ENCODE peak calls at places on chromosomes 7 and 10, in six cellular contexts. One of them, this sample, is unnamed. For H3K36me3, the result is how much of the 10 kb centered on the place peaks cover.

GRCh38 chr7:98286093-98286525 is 4.6 kb downstream of the BRI3 start:
- DNase-seq in lower lobe of right lung: peak
- DNase-seq in neuronal stem cell: no peak
- DNase-seq in adrenal gland: peak
- DNase-seq in uterus: peak
- DNase-seq in PC-3: peak
- DNase-seq in this sample: peak

GRCh38 chr10:46557319-46558140 is 1.1 kb upstream of the GPRIN2 start:
- DNase-seq in lower lobe of right lung: peak
- DNase-seq in neuronal stem cell: no peak
- DNase-seq in adrenal gland: no peak
- DNase-seq in uterus: peak
- DNase-seq in PC-3: no peak
- DNase-seq in this sample: no peak

GRCh38 chr10:124231188-124232135 is 138.1 kb upstream of the CHST15 start:
- DNase-seq in lower lobe of right lung: no peak
- DNase-seq in neuronal stem cell: no peak
- DNase-seq in adrenal gland: no peak
- DNase-seq in uterus: no peak
- DNase-seq in PC-3: no peak
- DNase-seq in this sample: no peak

GRCh38 chr10:30434273-30435067 is 486 bp downstream of the MAP3K8 start:
- DNase-seq in lower lobe of right lung: peak
- DNase-seq in neuronal stem cell: peak
- DNase-seq in adrenal gland: peak
- DNase-seq in uterus: peak
- DNase-seq in PC-3: peak
- DNase-seq in this sample: peak

GRCh38 chr7:93720106-93720505 is 145.6 kb upstream of the CALCR start:
- DNase-seq in lower lobe of right lung: no peak
- DNase-seq in neuronal stem cell: no peak
- DNase-seq in adrenal gland: no peak
- DNase-seq in uterus: no peak
- DNase-seq in PC-3: no peak
- DNase-seq in this sample: no peak

GRCh38 chr10:51297438-51297837 is 223.2 kb downstream of the PRKG1 start:
- DNase-seq in lower lobe of right lung: no peak
- DNase-seq in neuronal stem cell: no peak
- DNase-seq in adrenal gland: no peak
- DNase-seq in uterus: no peak
- DNase-seq in PC-3: peak
- DNase-seq in this sample: peak

GRCh38 chr10:18607503-18607902 is 43.9 kb downstream of the NSUN6 start:
- DNase-seq in lower lobe of right lung: no peak
- DNase-seq in neuronal stem cell: no peak
- DNase-seq in adrenal gland: peak
- DNase-seq in uterus: no peak
- DNase-seq in PC-3: peak
- DNase-seq in this sample: peak

GRCh38 chr10:97719602-97720001 is 6.1 kb downstream of the MARVELD1 start:
- DNase-seq in lower lobe of right lung: no peak
- DNase-seq in neuronal stem cell: no peak
- DNase-seq in adrenal gland: no peak
- DNase-seq in uterus: no peak
- DNase-seq in PC-3: no peak
- DNase-seq in this sample: no peak

GRCh38 chr10:58444336-58444735 is 59.1 kb downstream of the TFAM start:
- DNase-seq in lower lobe of right lung: no peak
- DNase-seq in neuronal stem cell: no peak
- DNase-seq in adrenal gland: no peak
- DNase-seq in uterus: no peak
- DNase-seq in PC-3: no peak
- DNase-seq in this sample: no peak

GRCh38 chr7:50119815-50120637 is 27.0 kb upstream of the ZPBP start:
- DNase-seq in lower lobe of right lung: no peak
- DNase-seq in neuronal stem cell: peak
- DNase-seq in adrenal gland: no peak
- DNase-seq in uterus: no peak
- DNase-seq in PC-3: peak
- DNase-seq in this sample: no peak

GRCh38 chr7:120460928-120461327 is 188.0 kb downstream of the KCND2 start:
- DNase-seq in lower lobe of right lung: no peak
- DNase-seq in neuronal stem cell: peak
- DNase-seq in adrenal gland: no peak
- DNase-seq in uterus: no peak
- DNase-seq in PC-3: no peak
- DNase-seq in this sample: no peak

GRCh38 chr7:4803397-4804241 is 28.2 kb downstream of the AP5Z1 start:
- DNase-seq in lower lobe of right lung: peak
- DNase-seq in neuronal stem cell: no peak
- DNase-seq in adrenal gland: no peak
- DNase-seq in uterus: no peak
- DNase-seq in PC-3: no peak
- DNase-seq in this sample: no peak

GRCh38 chr10:33091186-33091585 is 133.2 kb upstream of the ITGB1 start:
- DNase-seq in lower lobe of right lung: no peak
- DNase-seq in neuronal stem cell: no peak
- DNase-seq in adrenal gland: no peak
- DNase-seq in uterus: no peak
- DNase-seq in PC-3: no peak
- DNase-seq in this sample: no peak

GRCh38 chr10:101193210-101193609 is 36.1 kb downstream of the LBX1 start:
- DNase-seq in lower lobe of right lung: no peak
- DNase-seq in neuronal stem cell: no peak
- DNase-seq in adrenal gland: no peak
- DNase-seq in uterus: no peak
- DNase-seq in PC-3: no peak
- DNase-seq in this sample: no peak

GRCh38 chr7:72283309-72283708 is 128.8 kb downstream of the CALN1 start:
- DNase-seq in lower lobe of right lung: no peak
- DNase-seq in neuronal stem cell: no peak
- DNase-seq in adrenal gland: no peak
- DNase-seq in uterus: no peak
- DNase-seq in PC-3: no peak
- DNase-seq in this sample: no peak

GRCh38 chr10:51786016-51786683 is 86.8 kb upstream of the CSTF2T start:
- DNase-seq in lower lobe of right lung: no peak
- DNase-seq in neuronal stem cell: no peak
- DNase-seq in adrenal gland: no peak
- DNase-seq in uterus: no peak
- DNase-seq in PC-3: no peak
- DNase-seq in this sample: no peak

GRCh38 chr7:41685684-41686083 is 17.2 kb downstream of the INHBA start:
- DNase-seq in lower lobe of right lung: no peak
- DNase-seq in neuronal stem cell: no peak
- DNase-seq in adrenal gland: no peak
- DNase-seq in uterus: no peak
- DNase-seq in PC-3: peak
- DNase-seq in this sample: peak

GRCh38 chr10:132511092-132511491 is 26.5 kb upstream of the INPP5A start:
- DNase-seq in lower lobe of right lung: no peak
- DNase-seq in neuronal stem cell: no peak
- DNase-seq in adrenal gland: no peak
- DNase-seq in uterus: peak
- DNase-seq in PC-3: no peak
- DNase-seq in this sample: no peak

GRCh38 chr10:97058521-97058920 is 127.2 kb downstream of the SLIT1 start:
- DNase-seq in lower lobe of right lung: no peak
- DNase-seq in neuronal stem cell: no peak
- DNase-seq in adrenal gland: no peak
- DNase-seq in uterus: no peak
- DNase-seq in PC-3: no peak
- DNase-seq in this sample: no peak

GRCh38 chr7:80273327-80273726 is 138.7 kb downstream of the GNAI1 start:
- DNase-seq in lower lobe of right lung: no peak
- DNase-seq in neuronal stem cell: no peak
- DNase-seq in adrenal gland: peak
- DNase-seq in uterus: no peak
- DNase-seq in PC-3: no peak
- DNase-seq in this sample: peak

GRCh38 chr10:70148516-70148915 is 2.0 kb upstream of the TYSND1 start:
- DNase-seq in lower lobe of right lung: no peak
- DNase-seq in neuronal stem cell: no peak
- DNase-seq in adrenal gland: no peak
- DNase-seq in uterus: no peak
- DNase-seq in PC-3: no peak
- DNase-seq in this sample: no peak

GRCh38 chr7:2281556-2281955 is 32.7 kb downstream of the SNX8 start:
- DNase-seq in lower lobe of right lung: no peak
- DNase-seq in neuronal stem cell: no peak
- DNase-seq in adrenal gland: peak
- DNase-seq in uterus: peak
- DNase-seq in PC-3: no peak
- DNase-seq in this sample: no peak

GRCh38 chr10:102614888-102615287 is 29.4 kb upstream of the TRIM8 start:
- DNase-seq in lower lobe of right lung: peak
- DNase-seq in neuronal stem cell: no peak
- DNase-seq in adrenal gland: no peak
- DNase-seq in uterus: no peak
- DNase-seq in PC-3: no peak
- DNase-seq in this sample: no peak

GRCh38 chr7:26375604-26376207 is 84.0 kb downstream of the SNX10 start:
- DNase-seq in lower lobe of right lung: no peak
- DNase-seq in neuronal stem cell: peak
- DNase-seq in adrenal gland: peak
- DNase-seq in uterus: no peak
- DNase-seq in PC-3: no peak
- DNase-seq in this sample: no peak

GRCh38 chr7:106256137-106256536 is 28.6 kb downstream of the NAMPT start:
- DNase-seq in lower lobe of right lung: no peak
- DNase-seq in neuronal stem cell: no peak
- DNase-seq in adrenal gland: no peak
- DNase-seq in uterus: no peak
- DNase-seq in PC-3: no peak
- DNase-seq in this sample: no peak

GRCh38 chr7:106249488-106249887 is 35.3 kb downstream of the NAMPT start:
- DNase-seq in lower lobe of right lung: no peak
- DNase-seq in neuronal stem cell: no peak
- DNase-seq in adrenal gland: no peak
- DNase-seq in uterus: no peak
- DNase-seq in PC-3: no peak
- DNase-seq in this sample: no peak

GRCh38 chr7:106254525-106255128 is 30.2 kb downstream of the NAMPT start:
- DNase-seq in lower lobe of right lung: no peak
- DNase-seq in neuronal stem cell: no peak
- DNase-seq in adrenal gland: no peak
- DNase-seq in uterus: no peak
- DNase-seq in PC-3: no peak
- DNase-seq in this sample: no peak

GRCh38 chr7:106255246-106255645 is 29.5 kb downstream of the NAMPT start:
- DNase-seq in lower lobe of right lung: no peak
- DNase-seq in neuronal stem cell: no peak
- DNase-seq in adrenal gland: no peak
- DNase-seq in uterus: no peak
- DNase-seq in PC-3: no peak
- DNase-seq in this sample: no peak

GRCh38 chr7:106252568-106252967 is 32.2 kb downstream of the NAMPT start:
- DNase-seq in lower lobe of right lung: no peak
- DNase-seq in neuronal stem cell: no peak
- DNase-seq in adrenal gland: no peak
- DNase-seq in uterus: no peak
- DNase-seq in PC-3: no peak
- DNase-seq in this sample: no peak
- H3K36me3 ChIP-seq in lower lobe of right lung: half or more
- H3K36me3 ChIP-seq in neuronal stem cell: half or more
- H3K36me3 ChIP-seq in adrenal gland: half or more
- H3K36me3 ChIP-seq in uterus: under half
- H3K36me3 ChIP-seq in PC-3: under half
- H3K36me3 ChIP-seq in this sample: under half

GRCh38 chr7:151459726-151460473 is 20.0 kb upstream of the CRYGN start:
- DNase-seq in lower lobe of right lung: peak
- DNase-seq in neuronal stem cell: peak
- DNase-seq in adrenal gland: peak
- DNase-seq in uterus: peak
- DNase-seq in PC-3: peak
- DNase-seq in this sample: peak
- H3K4me3 ChIP-seq in lower lobe of right lung: peak
- H3K4me3 ChIP-seq in neuronal stem cell: peak
- H3K4me3 ChIP-seq in adrenal gland: no peak
- H3K4me3 ChIP-seq in uterus: peak
- H3K4me3 ChIP-seq in PC-3: peak
- H3K4me3 ChIP-seq in this sample: no peak

GRCh38 chr7:87499494-87499893 is 24.0 kb upstream of the ABCB4 start:
- DNase-seq in lower lobe of right lung: no peak
- DNase-seq in neuronal stem cell: no peak
- DNase-seq in adrenal gland: peak
- DNase-seq in uterus: no peak
- DNase-seq in PC-3: no peak
- DNase-seq in this sample: no peak
- H3K36me3 ChIP-seq in lower lobe of right lung: under half
- H3K36me3 ChIP-seq in neuronal stem cell: under half
- H3K36me3 ChIP-seq in adrenal gland: under half
- H3K36me3 ChIP-seq in uterus: under half
- H3K36me3 ChIP-seq in PC-3: under half
- H3K36me3 ChIP-seq in this sample: under half

GRCh38 chr10:90855126-90855525 is 2.7 kb downstream of the HTR7 start:
- DNase-seq in lower lobe of right lung: no peak
- DNase-seq in neuronal stem cell: no peak
- DNase-seq in adrenal gland: no peak
- DNase-seq in uterus: no peak
- DNase-seq in PC-3: no peak
- DNase-seq in this sample: no peak

GRCh38 chr10:90856261-90856660 is 1.6 kb downstream of the HTR7 start:
- DNase-seq in lower lobe of right lung: no peak
- DNase-seq in neuronal stem cell: no peak
- DNase-seq in adrenal gland: no peak
- DNase-seq in uterus: no peak
- DNase-seq in PC-3: no peak
- DNase-seq in this sample: no peak

GRCh38 chr10:90858489-90858968 is 690 bp upstream of the HTR7 start:
- DNase-seq in lower lobe of right lung: no peak
- DNase-seq in neuronal stem cell: no peak
- DNase-seq in adrenal gland: no peak
- DNase-seq in uterus: no peak
- DNase-seq in PC-3: no peak
- DNase-seq in this sample: no peak

GRCh38 chr10:90857635-90858488 is at the start of gene HTR7:
- DNase-seq in lower lobe of right lung: peak
- DNase-seq in neuronal stem cell: peak
- DNase-seq in adrenal gland: peak
- DNase-seq in uterus: peak
- DNase-seq in PC-3: peak
- DNase-seq in this sample: no peak

DNA sequence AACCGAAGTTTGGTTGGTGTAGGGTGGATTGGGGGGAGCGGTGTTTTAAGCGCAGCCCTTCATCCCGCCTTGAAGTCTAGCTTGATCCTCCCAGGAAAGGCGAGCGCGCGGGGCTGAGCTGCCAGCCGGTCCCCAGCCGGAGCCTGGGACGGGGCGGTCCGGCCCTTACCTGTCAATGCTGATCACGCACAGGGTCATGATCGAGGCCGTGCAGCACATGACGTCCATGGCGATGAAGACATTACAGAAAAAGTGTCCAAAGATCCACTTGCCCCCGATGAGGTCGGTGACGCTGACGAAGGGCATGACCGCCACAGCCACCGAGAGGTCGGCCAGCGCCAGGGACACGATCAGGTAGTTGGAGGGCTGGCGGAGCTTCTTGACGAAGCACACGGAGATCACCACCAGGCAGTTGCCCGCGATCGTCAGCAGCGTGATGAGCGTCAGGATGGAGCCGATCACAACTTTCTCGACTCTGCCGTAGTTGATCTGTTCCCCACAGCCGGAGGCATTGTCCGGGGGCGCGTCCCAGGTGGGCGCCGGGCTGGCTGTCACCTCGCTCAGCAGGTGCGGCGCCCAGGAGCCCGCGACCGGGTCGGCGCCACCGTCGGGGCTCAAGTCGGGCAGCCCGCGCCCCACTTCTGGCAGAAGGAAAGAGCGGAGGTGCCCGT is 740 bp downstream of the HTR7 start:
- DNase-seq in lower lobe of right lung: no peak
- DNase-seq in neuronal stem cell: no peak
- DNase-seq in adrenal gland: no peak
- DNase-seq in uterus: peak
- DNase-seq in PC-3: no peak
- DNase-seq in this sample: no peak
- H3K4me3 ChIP-seq in lower lobe of right lung: peak
- H3K4me3 ChIP-seq in neuronal stem cell: peak
- H3K4me3 ChIP-seq in adrenal gland: no peak
- H3K4me3 ChIP-seq in uterus: peak
- H3K4me3 ChIP-seq in PC-3: peak
- H3K4me3 ChIP-seq in this sample: peak

This sample was measured in bronchial epithelial cell.